ENCODE peak calls at places on chromosomes 7 and 10, in four cellular contexts. F is keratinocyte, Z is H9, L is IMR-90. D is an unnamed sample.

GRCh38 chr10:12081879-12082560 is 13.3 kb downstream of the DHTKD1 start:
- DNase-seq in L (peak; percentile 68), F (no peak), Z (no peak), D (peak; percentile 7)

GRCh38 chr10:3784510-3785250 is at the start of gene KLF6:
- DNase-seq in L (peak; percentile 28), Z (no peak), F (no peak), D (no peak)

GRCh38 chr10:94361161-94361794 is 1.5 kb downstream of the NOC3L start:
- DNase-seq in Z (no peak), L (no peak), F (no peak), D (peak; percentile 48)

GRCh38 chr7:128259131-128260056 is 18.3 kb downstream of the LEP start:
- DNase-seq in F (no peak), Z (no peak), L (peak; percentile 37), D (peak; percentile 10)

GRCh38 chr10:80158598-80159127 is 26.1 kb downstream of the PLAC9 start:
- DNase-seq in F (peak; percentile 89), L (peak; percentile 99), Z (no peak), D (peak; percentile 98)

GRCh38 chr10:79449181-79450146 is 4.0 kb upstream of the ZCCHC24 start:
- DNase-seq in Z (no peak), L (no peak), F (no peak), D (no peak)

GRCh38 chr10:69064762-69065328 is 23.1 kb upstream of the SRGN start:
- DNase-seq in F (no peak), Z (no peak), L (no peak), D (no peak)

GRCh38 chr10:7053195-7053594 is 357.6 kb downstream of the SFMBT2 start:
- DNase-seq in F (no peak), L (no peak), Z (no peak), D (no peak)

GRCh38 chr7:47285860-47286491 is 295.9 kb downstream of the TNS3 start:
- DNase-seq in L (no peak), Z (no peak), F (no peak), D (no peak)

GRCh38 chr10:113283189-113283588 is 269.7 kb upstream of the HABP2 start:
- DNase-seq in F (no peak), L (no peak), Z (no peak), D (no peak)

GRCh38 chr7:158374586-158374985 is 213.0 kb downstream of the PTPRN2 start:
- DNase-seq in Z (no peak), L (no peak), F (no peak), D (no peak)

GRCh38 chr10:99621454-99622246 is 1.4 kb upstream of the SLC25A28 start:
- DNase-seq in F (peak; percentile 32), Z (no peak), L (no peak), D (no peak)

GRCh38 chr7:36999851-37000480 is 275.7 kb upstream of the AOAH start:
- DNase-seq in Z (no peak), F (no peak), L (no peak), D (no peak)

GRCh38 chr7:12030116-12030515 is 181.0 kb upstream of the TMEM106B start:
- DNase-seq in Z (peak; percentile 17), L (peak; percentile 39), F (no peak), D (peak; percentile 26)

GRCh38 chr10:17516376-17516775 is 62.0 kb upstream of the ST8SIA6 start:
- DNase-seq in L (peak; percentile 34), F (no peak), Z (no peak), D (peak; percentile 68)

GRCh38 chr7:158272091-158272490 is 315.5 kb downstream of the PTPRN2 start:
- DNase-seq in L (no peak), Z (no peak), F (no peak), D (no peak)

GRCh38 chr7:91632234-91632947 is 248.1 kb downstream of the MTERF1 start:
- DNase-seq in Z (no peak), F (no peak), L (no peak), D (no peak)

GRCh38 chr10:25627606-25628005 is 306.4 kb upstream of the MYO3A start:
- DNase-seq in F (no peak), Z (no peak), L (no peak), D (no peak)

GRCh38 chr7:21636694-21637093 is 93.9 kb downstream of the DNAH11 start:
- DNase-seq in L (no peak), Z (no peak), F (no peak), D (no peak)

GRCh38 chr10:78336402-78336791 is 302.7 kb downstream of the RPS24 start:
- DNase-seq in Z (no peak), F (no peak), L (peak; percentile 97), D (peak; percentile 87)

GRCh38 chr10:43944742-43945730 is 296.4 kb upstream of the ZNF32 start:
- DNase-seq in F (no peak), L (no peak), Z (peak; percentile 5), D (peak; percentile 54)

GRCh38 chr10:43943825-43944360 is 295.2 kb upstream of the ZNF32 start:
- DNase-seq in L (no peak), Z (peak; percentile 13), F (no peak), D (no peak)

GRCh38 chr10:43946445-43946844 is 297.8 kb upstream of the ZNF32 start:
- DNase-seq in F (no peak), L (no peak), Z (no peak), D (no peak)

GRCh38 chr10:43943119-43943824 is 294.6 kb upstream of the ZNF32 start:
- DNase-seq in Z (peak; percentile 4), F (no peak), L (no peak), D (no peak)

GRCh38 chr10:43945908-43946307 is 297.2 kb upstream of the ZNF32 start:
- DNase-seq in F (no peak), Z (peak; percentile 2), L (no peak), D (no peak)
- H3K4me2 ChIP-seq in F (no peak overlapping the region), Z (no peak overlapping the region), L (no peak overlapping the region), D (no peak overlapping the region)

DNA sequence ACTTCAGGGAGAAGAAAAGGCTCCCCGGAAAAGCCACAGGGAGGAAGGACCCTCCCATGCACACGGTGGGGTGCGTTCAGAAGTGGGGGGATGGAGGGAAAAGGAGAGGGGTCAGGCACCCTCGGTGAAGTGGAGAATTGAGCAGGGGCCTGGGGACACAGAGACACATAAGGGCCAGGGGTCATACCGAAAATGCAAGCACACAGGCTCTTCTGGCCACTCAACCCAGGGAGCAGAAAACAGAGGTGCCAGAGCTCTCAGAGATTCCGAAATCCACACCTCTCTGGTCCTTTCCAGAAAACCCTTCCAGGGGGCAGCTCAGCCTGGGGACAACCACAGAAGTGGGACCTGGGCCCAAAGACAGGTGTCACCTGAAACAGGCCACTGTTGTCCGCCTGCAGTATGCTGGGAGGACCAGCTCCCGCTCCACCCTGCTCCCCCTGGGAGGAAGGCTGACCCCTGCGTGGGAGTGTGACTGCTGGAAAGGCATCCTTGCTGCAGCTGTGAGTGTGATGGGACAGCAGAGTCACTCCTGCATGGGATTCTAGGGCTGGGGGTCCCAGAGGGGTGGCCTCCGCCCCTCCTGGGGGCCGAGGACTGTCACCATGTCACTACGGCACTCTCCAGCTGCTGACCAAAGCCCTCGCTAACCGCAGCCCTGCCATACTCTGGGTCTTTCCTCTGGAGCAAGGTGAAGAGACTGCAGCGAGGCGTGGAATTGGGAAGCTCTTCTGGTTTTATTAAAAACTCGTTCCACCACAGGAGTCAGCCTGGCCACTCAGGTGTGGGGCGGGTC is 63.1 kb downstream of the TMEM209 start:
- DNase-seq in Z (no peak), L (no peak), F (no peak), D (no peak)
- H3K4me2 ChIP-seq in Z (peak overlapping the region; percentile 57), L (peak overlapping the region; percentile 57), F (peak overlapping the region; percentile 64), D (peak overlapping the region; percentile 73)

GRCh38 chr10:29007748-29008610 is 280.9 kb upstream of the LYZL1 start:
- DNase-seq in Z (no peak), F (no peak), L (no peak), D (no peak)
- H3K4me2 ChIP-seq in Z (no peak overlapping the region), F (no peak overlapping the region), L (no peak overlapping the region), D (peak overlapping the region; percentile 63)

GRCh38 chr7:22667187-22667561 is 59.8 kb upstream of the IL6 start:
- DNase-seq in L (no peak), F (no peak), Z (no peak), D (no peak)

GRCh38 chr7:22667562-22668239 is 59.3 kb upstream of the IL6 start:
- DNase-seq in Z (peak; percentile 77), L (peak; percentile 95), F (peak; percentile 72), D (peak; percentile 67)

GRCh38 chr7:22669692-22670421 is 57.1 kb upstream of the IL6 start:
- DNase-seq in L (no peak), F (no peak), Z (peak; percentile 41), D (no peak)

GRCh38 chr7:22670422-22670815 is 56.6 kb upstream of the IL6 start:
- DNase-seq in F (no peak), L (no peak), Z (no peak), D (no peak)

DNA sequence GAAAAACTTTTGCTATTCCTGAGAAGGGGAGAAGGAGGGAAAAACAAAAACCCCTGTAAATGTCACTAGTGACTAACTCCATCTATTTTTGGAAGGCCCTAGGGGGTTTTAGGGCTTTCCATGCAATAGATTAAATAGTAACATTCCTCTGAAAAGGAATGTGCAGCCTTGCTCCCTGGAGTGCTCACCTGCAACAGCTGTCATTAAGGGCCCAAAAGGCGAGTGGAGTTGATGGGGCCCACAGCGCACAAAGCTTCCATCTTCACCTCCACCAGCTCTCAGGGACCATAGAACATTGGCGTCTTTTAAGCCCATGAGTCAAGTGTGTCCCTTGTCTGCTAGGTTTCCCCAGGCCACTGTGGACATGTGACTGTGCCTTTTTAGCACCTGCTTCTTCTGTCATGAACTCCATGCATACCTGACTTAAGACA is 58.0 kb upstream of the IL6 start:
- DNase-seq in F (no peak), L (no peak), Z (peak; percentile 46), D (no peak)
- H3K4me2 ChIP-seq in F (no peak overlapping the region), L (no peak overlapping the region), Z (peak overlapping the region; percentile 15), D (no peak overlapping the region)

GRCh38 chr7:156062286-156062685 is 250.0 kb upstream of the SHH start:
- DNase-seq in Z (no peak), F (no peak), L (no peak), D (no peak)

GRCh38 chr7:156059374-156059773 is 247.1 kb upstream of the SHH start:
- DNase-seq in Z (no peak), F (no peak), L (no peak), D (no peak)

GRCh38 chr7:156060925-156061324 is 248.7 kb upstream of the SHH start:
- DNase-seq in F (no peak), L (no peak), Z (no peak), D (no peak)

GRCh38 chr7:156063241-156063810 is 251.1 kb upstream of the SHH start:
- DNase-seq in F (no peak), Z (no peak), L (no peak), D (no peak)

GRCh38 chr7:156061689-156062255 is 249.5 kb upstream of the SHH start:
- DNase-seq in F (no peak), Z (no peak), L (no peak), D (no peak)
- H3K4me2 ChIP-seq in F (no peak overlapping the region), Z (no peak overlapping the region), L (no peak overlapping the region), D (no peak overlapping the region)

GRCh38 chr7:134421998-134422397 is 36.9 kb downstream of the AKR1B1 start:
- DNase-seq in L (no peak), Z (no peak), F (no peak), D (no peak)
- H3K4me2 ChIP-seq in L (no peak overlapping the region), Z (no peak overlapping the region), F (no peak overlapping the region), D (no peak overlapping the region)

GRCh38 chr7:139430443-139430842 is 53.0 kb downstream of the KLRG2 start:
- DNase-seq in L (no peak), F (no peak), Z (no peak), D (no peak)
- H3K4me2 ChIP-seq in L (no peak overlapping the region), F (peak overlapping the region; percentile 35), Z (no peak overlapping the region), D (no peak overlapping the region)